ENCODE peak calls at places on chromosomes 12 and 14, in four cellular contexts. V is HFF-Myc, U is suprapubic skin, C is astrocyte. R is an unnamed sample.

GRCh38 chr12:90037740-90038139 is 329.1 kb upstream of the ATP2B1 start:
- DNase-seq in V (no peak), U (no peak), C (no peak), R (no peak)

GRCh38 chr12:20142956-20143355 is 225.4 kb upstream of the PDE3A start:
- DNase-seq in V (no peak), U (no peak), C (no peak), R (no peak)

GRCh38 chr14:39374846-39375245 is 57.4 kb downstream of the FBXO33 start:
- DNase-seq in V (no peak), U (no peak), C (peak; percentile 62), R (no peak)

GRCh38 chr14:42000450-42000849 is 393.8 kb downstream of the LRFN5 start:
- DNase-seq in V (no peak), U (no peak), C (no peak), R (no peak)

GRCh38 chr14:45249847-45250575 is 3.0 kb downstream of the MIS18BP1 start:
- DNase-seq in V (peak; percentile 63), U (no peak), C (peak; percentile 89), R (no peak)

GRCh38 chr14:54650331-54651017 is 83.5 kb downstream of the SAMD4A start:
- DNase-seq in V (peak; percentile 58), U (peak; percentile 80), C (peak; percentile 93), R (no peak)

GRCh38 chr14:24876009-24876690 is 173.8 kb downstream of the STXBP6 start:
- DNase-seq in V (no peak), U (no peak), C (no peak), R (no peak)

GRCh38 chr14:94769413-94770250 is at the start of gene GSC:
- DNase-seq in V (no peak), U (no peak), C (peak; percentile 15), R (peak; percentile 76)

GRCh38 chr14:96162265-96162664 is 42.4 kb upstream of the BDKRB2 start:
- DNase-seq in V (no peak), U (peak; percentile 15), C (peak; percentile 61), R (no peak)

GRCh38 chr12:110647669-110648068 is 33.7 kb downstream of the TCTN1 start:
- DNase-seq in V (no peak), U (no peak), C (no peak), R (no peak)

GRCh38 chr14:95260537-95261440 is 58.9 kb downstream of the CLMN start:
- DNase-seq in V (no peak), U (no peak), C (peak; percentile 88), R (peak; percentile 27)

GRCh38 chr12:41512531-41512930 is 324.4 kb downstream of the PDZRN4 start:
- DNase-seq in V (no peak), U (no peak), C (no peak), R (no peak)

GRCh38 chr12:19491863-19492262 is 52.6 kb downstream of the AEBP2 start:
- DNase-seq in V (peak; percentile 2), U (no peak), C (no peak), R (no peak)

GRCh38 chr12:6824962-6825381 is 3.2 kb upstream of the P3H3 start:
- DNase-seq in V (no peak), U (no peak), C (peak; percentile 52), R (no peak)

GRCh38 chr14:100375273-100375962 is 52.3 kb downstream of the SLC25A47 start:
- DNase-seq in V (no peak), U (peak; percentile 86), C (peak; percentile 96), R (no peak)

GRCh38 chr14:67166450-67166853 is 22.8 kb upstream of the GARIN2 start:
- DNase-seq in V (peak; percentile 24), U (no peak), C (peak; percentile 7), R (no peak)

GRCh38 chr12:57719777-57720605 is 18.6 kb downstream of the AGAP2 start:
- DNase-seq in V (no peak), U (no peak), C (no peak), R (peak; percentile 65)

GRCh38 chr12:103865151-103865730 is 24.2 kb upstream of the NT5DC3 start:
- DNase-seq in V (no peak), U (no peak), C (no peak), R (no peak)

GRCh38 chr12:122437656-122438121 is 15.2 kb upstream of the CLIP1 start:
- DNase-seq in V (no peak), U (peak; percentile 81), C (peak; percentile 77), R (no peak)

GRCh38 chr14:96057738-96058137 is 18.6 kb downstream of the C14orf132 start:
- DNase-seq in V (no peak), U (no peak), C (no peak), R (no peak)

GRCh38 chr12:62879691-62880090 is 55.3 kb downstream of the PPM1H start:
- DNase-seq in V (no peak), U (no peak), C (no peak), R (no peak)

GRCh38 chr12:54998958-54999510 is 14.5 kb upstream of the TESPA1 start:
- DNase-seq in V (no peak), U (no peak), C (no peak), R (no peak)

GRCh38 chr12:105860556-105861207 is 278.1 kb downstream of the NUAK1 start:
- DNase-seq in V (no peak), U (no peak), C (no peak), R (no peak)

GRCh38 chr14:68715032-68715924 is 77.6 kb downstream of the ZFP36L1 start:
- DNase-seq in V (no peak), U (no peak), C (peak; percentile 46), R (no peak)
- TF ChIP-seq CTCF in V (no peak), U (no peak), C (no peak), R (peak; percentile 25)

GRCh38 chr14:68552075-68552474 is 240.8 kb downstream of the ZFP36L1 start:
- DNase-seq in V (no peak), U (no peak), C (no peak), R (no peak)

GRCh38 chr14:68548194-68549056 is 244.4 kb downstream of the ZFP36L1 start:
- DNase-seq in V (peak; percentile 92), U (peak; percentile 95), C (peak; percentile 99), R (peak; percentile 83)

GRCh38 chr14:68551045-68551683 is 241.7 kb downstream of the ZFP36L1 start:
- DNase-seq in V (no peak), U (no peak), C (no peak), R (no peak)

GRCh38 chr14:68549057-68549421 is 243.8 kb downstream of the ZFP36L1 start:
- DNase-seq in V (no peak), U (no peak), C (peak; percentile 84), R (no peak)

DNA sequence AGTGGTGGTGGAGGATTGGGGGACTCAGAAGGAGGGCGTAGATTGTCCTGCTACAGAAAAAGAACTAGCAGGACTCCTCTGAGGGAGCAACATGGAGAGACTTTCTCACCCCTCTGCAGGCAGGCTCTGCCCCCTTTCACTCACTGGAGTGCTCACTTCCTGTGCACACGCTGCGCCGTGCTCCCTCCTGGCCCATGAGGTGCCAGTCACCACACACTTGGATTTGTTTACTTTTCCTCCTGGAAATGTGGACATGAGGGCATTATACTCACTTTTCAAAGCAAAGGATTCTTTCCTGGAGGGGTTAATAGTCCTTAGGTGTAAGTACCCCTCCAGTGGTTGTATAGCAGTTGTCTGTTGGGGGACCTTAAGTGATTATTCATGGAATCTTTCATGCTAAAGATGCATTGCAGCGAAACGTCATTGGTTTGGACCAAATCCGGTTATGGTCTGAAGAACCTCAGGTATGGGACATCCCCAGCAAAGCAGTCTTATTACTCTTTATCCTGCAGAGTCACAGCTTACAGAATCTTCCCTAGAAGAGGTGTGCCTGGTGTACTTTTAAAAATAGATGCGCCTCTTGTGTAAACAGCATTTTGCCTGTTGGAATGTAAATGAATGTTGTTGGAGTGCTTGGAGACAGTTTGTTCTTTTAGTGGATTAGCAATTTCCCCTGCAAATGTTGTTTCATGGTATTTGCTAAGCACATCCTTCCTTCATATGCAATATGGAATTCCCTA is 242.7 kb downstream of the ZFP36L1 start:
- DNase-seq in V (no peak), U (no peak), C (no peak), R (no peak)
- TF ChIP-seq CTCF in V (no peak), U (no peak), C (no peak), R (no peak)

GRCh38 chr12:52667509-52667908 is 12.7 kb downstream of the KRT1 start:
- DNase-seq in V (no peak), U (no peak), C (no peak), R (no peak)
- TF ChIP-seq CTCF in V (peak; percentile 4), U (no peak), C (no peak), R (peak; percentile 27)

GRCh38 chr12:47904647-47905312 is at the start of gene VDR:
- DNase-seq in V (no peak), U (peak; percentile 83), C (peak; percentile 50), R (no peak)

GRCh38 chr12:47903151-47903611 is 1.6 kb downstream of the VDR start:
- DNase-seq in V (no peak), U (no peak), C (peak; percentile 87), R (no peak)

GRCh38 chr12:47907851-47908454 is 3.2 kb upstream of the VDR start:
- DNase-seq in V (no peak), U (no peak), C (no peak), R (no peak)

GRCh38 chr12:47903927-47904646 is 707 bp downstream of the VDR start:
- DNase-seq in V (no peak), U (peak; percentile 83), C (peak; percentile 84), R (no peak)

GRCh38 chr12:47905313-47905730 is 528 bp upstream of the VDR start:
- DNase-seq in V (no peak), U (no peak), C (no peak), R (no peak)
- TF ChIP-seq CTCF in V (peak; percentile 43), U (no peak), C (no peak), R (peak; percentile 49)

R was measured in type B pancreatic cell.